ENCODE peak calls at places on chromosomes 12 and 14, in eight cellular contexts. L is epithelial cell of esophagus, W is pancreas, Q is hepatocyte, X is mucosa of descending colon, R is BE2C, C is retinal pigment epithelial cell, H is lower leg skin. V is an unnamed sample.

GRCh38 chr12:45014396-45014795 is 36.5 kb downstream of the DBX2 start:
- DNase-seq in L (no peak), W (no peak), Q (no peak), X (no peak), R (no peak), C (no peak), H (no peak), V (no peak)

GRCh38 chr12:13171921-13172859 is 24.3 kb upstream of the EMP1 start:
- DNase-seq in L (peak; percentile 91), W (no peak), Q (peak; percentile 83), X (no peak), R (no peak), C (no peak), H (peak; percentile 93), V (no peak)

GRCh38 chr14:67461341-67461985 is 27.1 kb downstream of the TMEM229B start:
- DNase-seq in L (peak; percentile 86), W (peak; percentile 30), Q (no peak), X (no peak), R (no peak), C (peak; percentile 62), H (no peak), V (no peak)

GRCh38 chr14:106843951-106844483 is 1317.6 kb downstream of the TMEM121 start:
- DNase-seq in L (no peak), W (peak; percentile 61), Q (no peak), X (peak; percentile 74), R (no peak), C (no peak), H (no peak), V (no peak)

GRCh38 chr12:121925361-121925725 is 7.0 kb downstream of the CFAP251 start:
- DNase-seq in L (no peak), W (no peak), Q (no peak), X (no peak), R (no peak), C (no peak), H (no peak), V (peak; percentile 63)

GRCh38 chr12:132355742-132356681 is 26.6 kb upstream of the GALNT9 start:
- DNase-seq in L (no peak), W (peak; percentile 35), Q (no peak), X (peak; percentile 29), R (no peak), C (no peak), H (no peak), V (no peak)

GRCh38 chr14:95119336-95119735 is 38.0 kb downstream of the DICER1 start:
- DNase-seq in L (no peak), W (no peak), Q (no peak), X (no peak), R (no peak), C (no peak), H (no peak), V (no peak)

GRCh38 chr14:69850086-69850735 is 29.0 kb upstream of the SMOC1 start:
- DNase-seq in L (no peak), W (no peak), Q (peak; percentile 54), X (no peak), R (no peak), C (no peak), H (no peak), V (no peak)

GRCh38 chr12:108594-108993 is 42.0 kb downstream of the IQSEC3 start:
- DNase-seq in L (peak; percentile 4), W (peak; percentile 76), Q (no peak), X (no peak), R (peak; percentile 65), C (no peak), H (no peak), V (no peak)

GRCh38 chr14:105470812-105471771 is 3.5 kb upstream of the CRIP2 start:
- DNase-seq in L (no peak), W (no peak), Q (no peak), X (no peak), R (peak; percentile 88), C (no peak), H (no peak), V (no peak)

GRCh38 chr12:95701722-95702418 is 88.7 kb downstream of the NTN4 start:
- DNase-seq in L (peak; percentile 76), W (no peak), Q (no peak), X (no peak), R (no peak), C (no peak), H (no peak), V (no peak)

GRCh38 chr14:68199465-68200145 is 380.0 kb downstream of the RAD51B start:
- DNase-seq in L (peak; percentile 13), W (no peak), Q (no peak), X (no peak), R (no peak), C (peak; percentile 65), H (peak; percentile 85), V (no peak)

GRCh38 chr12:124994435-124994975 is 1.1 kb downstream of the BRI3BP start:
- DNase-seq in L (peak; percentile 21), W (no peak), Q (peak; percentile 49), X (peak; percentile 88), R (no peak), C (no peak), H (no peak), V (no peak)

GRCh38 chr12:27449011-27449410 is 2.5 kb downstream of the SMCO2 start:
- DNase-seq in L (no peak), W (no peak), Q (no peak), X (no peak), R (no peak), C (no peak), H (no peak), V (no peak)

DNA sequence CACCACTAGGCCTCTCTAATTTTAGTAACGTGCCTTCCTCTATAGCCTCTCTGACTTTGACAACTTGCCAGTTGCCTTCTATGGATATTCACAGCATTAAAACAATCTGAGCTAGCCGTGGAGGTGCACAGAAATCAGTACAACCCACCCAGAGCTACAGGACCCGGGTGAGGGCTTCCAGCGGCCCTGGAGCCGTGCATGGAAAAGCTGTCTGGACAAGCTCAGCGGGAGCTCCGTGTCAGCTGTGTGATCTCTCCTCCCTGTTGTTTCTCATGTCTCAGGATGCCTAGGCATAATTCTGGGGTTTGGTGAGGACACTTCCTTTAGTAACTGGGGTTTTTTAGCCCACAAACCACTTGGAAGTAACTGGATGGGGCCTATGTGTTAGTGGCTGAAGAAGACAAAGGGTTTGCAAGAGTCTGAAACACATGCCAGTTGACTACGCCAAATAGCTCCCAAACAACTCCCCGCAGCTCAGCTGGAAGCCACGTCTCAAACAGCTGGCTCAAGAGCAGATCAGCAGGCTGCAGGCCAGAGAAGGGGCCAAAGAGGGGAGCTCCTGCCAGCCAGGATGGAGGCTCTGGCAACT is 52.9 kb downstream of the SSH1 start:
- DNase-seq in L (no peak), W (peak; percentile 34), Q (peak; percentile 72), X (peak; percentile 35), R (peak; percentile 37), C (no peak), H (peak; percentile 90), V (no peak)
- TF ChIP-seq CTCF in L (no peak), W (no peak), Q (no peak), X (no peak), R (peak; percentile 2), C (no peak), H (no peak), V (no peak)

GRCh38 chr14:24171422-24172260 is at the start of gene REC8:
- DNase-seq in L (peak; percentile 66), W (no peak), Q (peak; percentile 95), X (peak; percentile 85), R (peak; percentile 94), C (peak; percentile 99), H (no peak), V (no peak)
- H3K4me3 ChIP-seq in L (no peak within 1 kb of the TSS), W (no peak within 1 kb of the TSS), Q (peak within 1 kb of the TSS; percentile 11), X (no peak within 1 kb of the TSS), R (peak within 1 kb of the TSS; percentile 62), C (peak within 1 kb of the TSS; percentile 96), H (no peak within 1 kb of the TSS), V (no peak within 1 kb of the TSS)

GRCh38 chr14:61438497-61438859 is 117.1 kb downstream of the PRKCH start:
- DNase-seq in L (peak; percentile 52), W (no peak), Q (no peak), X (no peak), R (no peak), C (no peak), H (no peak), V (no peak)

GRCh38 chr14:61438036-61438435 is 116.7 kb downstream of the PRKCH start:
- DNase-seq in L (no peak), W (no peak), Q (no peak), X (no peak), R (no peak), C (no peak), H (no peak), V (no peak)

GRCh38 chr14:61439779-61440418 is 118.5 kb downstream of the PRKCH start:
- DNase-seq in L (no peak), W (no peak), Q (no peak), X (no peak), R (no peak), C (no peak), H (no peak), V (no peak)

GRCh38 chr14:61437383-61437782 is 116.0 kb downstream of the PRKCH start:
- DNase-seq in L (no peak), W (no peak), Q (no peak), X (no peak), R (no peak), C (no peak), H (no peak), V (no peak)

DNA sequence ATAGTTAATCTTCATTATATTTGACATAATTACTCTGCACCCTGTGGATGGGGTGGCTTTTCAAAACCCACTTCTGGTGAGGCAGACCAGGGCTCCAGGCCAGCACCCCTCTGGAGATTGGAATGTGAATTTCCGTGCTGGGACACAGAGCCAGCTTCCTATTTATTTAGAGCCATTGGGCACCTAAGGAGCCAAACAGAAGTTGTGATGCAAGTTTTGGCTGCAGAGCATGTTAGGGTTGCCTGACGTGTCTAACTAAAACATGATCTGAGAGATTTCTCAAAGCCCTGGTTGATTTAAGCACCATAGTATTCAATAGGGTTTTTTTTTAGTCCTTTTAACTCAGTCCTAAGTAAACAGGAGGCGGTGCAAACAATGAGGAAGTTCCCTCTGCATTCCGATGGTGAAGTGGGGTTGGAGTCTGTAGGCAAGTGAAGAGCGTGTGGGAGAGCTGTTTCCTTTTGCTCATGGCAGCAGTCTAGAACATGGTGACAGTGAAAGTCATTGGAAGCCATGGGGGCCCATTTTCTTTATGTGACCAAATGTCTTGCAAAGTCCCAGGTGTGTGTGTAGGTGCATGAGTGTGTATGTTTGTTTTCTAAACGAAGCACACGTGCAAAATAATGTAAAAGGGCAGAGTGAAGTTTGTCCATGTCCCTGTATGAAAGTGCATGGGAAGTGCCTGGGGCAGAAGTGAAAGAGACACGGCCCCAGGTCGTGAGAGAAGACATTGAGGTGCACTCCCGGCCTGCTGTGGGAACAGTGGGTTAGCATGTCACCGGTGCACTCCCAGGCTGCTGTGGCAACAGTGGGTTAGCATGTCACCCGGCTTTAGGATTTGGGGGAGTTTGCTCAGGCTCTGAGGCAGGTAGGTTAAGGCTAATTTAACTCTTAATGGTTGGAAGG is 117.7 kb downstream of the PRKCH start:
- DNase-seq in L (peak; percentile 88), W (no peak), Q (peak; percentile 51), X (no peak), R (no peak), C (no peak), H (peak; percentile 89), V (no peak)
- TF ChIP-seq CTCF in L (no peak), W (no peak), Q (no peak), X (no peak), R (no peak), C (no peak), H (no peak), V (no peak)

DNA sequence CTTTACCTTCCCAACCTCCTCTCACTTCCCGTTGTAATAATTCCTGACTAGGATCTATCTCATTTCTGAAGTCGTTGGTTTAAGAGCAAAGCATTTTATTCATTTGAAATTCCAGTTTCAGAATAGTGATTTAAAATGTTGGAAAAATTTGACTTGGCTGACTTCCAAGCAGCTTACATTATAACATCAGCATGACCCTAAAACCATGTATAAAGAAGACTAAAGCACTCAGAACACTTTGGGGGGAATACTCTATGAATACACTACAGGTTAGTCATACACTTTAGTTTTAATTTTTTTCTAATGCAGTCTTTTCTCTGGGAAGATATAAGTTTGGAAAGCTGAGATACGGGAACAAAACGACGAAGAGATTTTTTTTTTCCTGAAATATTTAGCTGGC is 161.1 kb downstream of the BTG1 start:
- DNase-seq in L (no peak), W (no peak), Q (no peak), X (no peak), R (no peak), C (peak; percentile 47), H (no peak), V (no peak)
- H3K4me3 ChIP-seq in L (no peak overlapping the region), W (no peak overlapping the region), Q (no peak overlapping the region), X (no peak overlapping the region), R (no peak overlapping the region), C (no peak overlapping the region), H (no peak overlapping the region), V (no peak overlapping the region)